ENCODE peak calls at places on chromosomes 7 and 10, in seven cellular contexts. One of them, this sample, is unnamed.

GRCh38 chr10:71797533-71798307 is 24.4 kb upstream of the VSIR start:
- DNase-seq in fibroblast of villous mesenchyme: no peak
- DNase-seq in epithelial cell of proximal tubule: no peak
- DNase-seq in left lung: no peak
- DNase-seq in SK-N-SH: no peak
- DNase-seq in foreskin fibroblast: no peak
- DNase-seq in SJSA1: no peak
- DNase-seq in this sample: no peak

GRCh38 chr7:17710312-17710711 is 230.0 kb downstream of the SNX13 start:
- DNase-seq in fibroblast of villous mesenchyme: no peak
- DNase-seq in epithelial cell of proximal tubule: no peak
- DNase-seq in left lung: no peak
- DNase-seq in SK-N-SH: no peak
- DNase-seq in foreskin fibroblast: no peak
- DNase-seq in SJSA1: no peak
- DNase-seq in this sample: no peak

GRCh38 chr7:131238260-131238940 is 89.3 kb upstream of the MKLN1 start:
- DNase-seq in fibroblast of villous mesenchyme: peak
- DNase-seq in epithelial cell of proximal tubule: peak
- DNase-seq in left lung: no peak
- DNase-seq in SK-N-SH: no peak
- DNase-seq in foreskin fibroblast: peak
- DNase-seq in SJSA1: peak
- DNase-seq in this sample: peak

GRCh38 chr7:99739699-99740572 is 4.9 kb upstream of the CYP3A7 start:
- DNase-seq in fibroblast of villous mesenchyme: no peak
- DNase-seq in epithelial cell of proximal tubule: no peak
- DNase-seq in left lung: no peak
- DNase-seq in SK-N-SH: no peak
- DNase-seq in foreskin fibroblast: no peak
- DNase-seq in SJSA1: no peak
- DNase-seq in this sample: no peak

GRCh38 chr10:122877264-122877663 is 2.1 kb downstream of the FAM24B start:
- DNase-seq in fibroblast of villous mesenchyme: no peak
- DNase-seq in epithelial cell of proximal tubule: no peak
- DNase-seq in left lung: no peak
- DNase-seq in SK-N-SH: no peak
- DNase-seq in foreskin fibroblast: no peak
- DNase-seq in SJSA1: no peak
- DNase-seq in this sample: no peak

GRCh38 chr10:20005638-20006037 is 189.4 kb downstream of the PLXDC2 start:
- DNase-seq in fibroblast of villous mesenchyme: no peak
- DNase-seq in epithelial cell of proximal tubule: no peak
- DNase-seq in left lung: no peak
- DNase-seq in SK-N-SH: no peak
- DNase-seq in foreskin fibroblast: no peak
- DNase-seq in SJSA1: no peak
- DNase-seq in this sample: no peak

GRCh38 chr10:70495691-70496261 is 17.2 kb downstream of the PALD1 start:
- DNase-seq in fibroblast of villous mesenchyme: no peak
- DNase-seq in epithelial cell of proximal tubule: no peak
- DNase-seq in left lung: no peak
- DNase-seq in SK-N-SH: no peak
- DNase-seq in foreskin fibroblast: no peak
- DNase-seq in SJSA1: no peak
- DNase-seq in this sample: no peak

GRCh38 chr10:35378547-35379210 is 42.4 kb downstream of the CCNY start:
- DNase-seq in fibroblast of villous mesenchyme: no peak
- DNase-seq in epithelial cell of proximal tubule: no peak
- DNase-seq in left lung: no peak
- DNase-seq in SK-N-SH: no peak
- DNase-seq in foreskin fibroblast: no peak
- DNase-seq in SJSA1: no peak
- DNase-seq in this sample: peak

GRCh38 chr7:157097569-157097968 is 41.2 kb upstream of the UBE3C start:
- DNase-seq in fibroblast of villous mesenchyme: no peak
- DNase-seq in epithelial cell of proximal tubule: no peak
- DNase-seq in left lung: no peak
- DNase-seq in SK-N-SH: no peak
- DNase-seq in foreskin fibroblast: no peak
- DNase-seq in SJSA1: no peak
- DNase-seq in this sample: no peak

GRCh38 chr10:116947838-116948529 is 57.0 kb downstream of the SHTN1 start:
- DNase-seq in fibroblast of villous mesenchyme: peak
- DNase-seq in epithelial cell of proximal tubule: peak
- DNase-seq in left lung: no peak
- DNase-seq in SK-N-SH: no peak
- DNase-seq in foreskin fibroblast: peak
- DNase-seq in SJSA1: peak
- DNase-seq in this sample: peak

GRCh38 chr10:42543840-42544372 is 94.5 kb downstream of the ZNF33B start:
- DNase-seq in fibroblast of villous mesenchyme: no peak
- DNase-seq in epithelial cell of proximal tubule: no peak
- DNase-seq in left lung: no peak
- DNase-seq in SK-N-SH: no peak
- DNase-seq in foreskin fibroblast: no peak
- DNase-seq in SJSA1: no peak
- DNase-seq in this sample: no peak

GRCh38 chr10:51806079-51806835 is 106.9 kb upstream of the CSTF2T start:
- DNase-seq in fibroblast of villous mesenchyme: no peak
- DNase-seq in epithelial cell of proximal tubule: no peak
- DNase-seq in left lung: no peak
- DNase-seq in SK-N-SH: no peak
- DNase-seq in foreskin fibroblast: no peak
- DNase-seq in SJSA1: no peak
- DNase-seq in this sample: no peak

GRCh38 chr7:117283371-117283770 is 39.5 kb downstream of the WNT2 start:
- DNase-seq in fibroblast of villous mesenchyme: peak
- DNase-seq in epithelial cell of proximal tubule: peak
- DNase-seq in left lung: no peak
- DNase-seq in SK-N-SH: no peak
- DNase-seq in foreskin fibroblast: peak
- DNase-seq in SJSA1: peak
- DNase-seq in this sample: peak

GRCh38 chr10:11165591-11166543 is 148.2 kb downstream of the CELF2 start:
- DNase-seq in fibroblast of villous mesenchyme: no peak
- DNase-seq in epithelial cell of proximal tubule: no peak
- DNase-seq in left lung: peak
- DNase-seq in SK-N-SH: peak
- DNase-seq in foreskin fibroblast: no peak
- DNase-seq in SJSA1: no peak
- DNase-seq in this sample: peak

GRCh38 chr7:30750574-30751256 is 1.2 kb upstream of the INMT start:
- DNase-seq in fibroblast of villous mesenchyme: peak
- DNase-seq in epithelial cell of proximal tubule: no peak
- DNase-seq in left lung: no peak
- DNase-seq in SK-N-SH: no peak
- DNase-seq in foreskin fibroblast: peak
- DNase-seq in SJSA1: peak
- DNase-seq in this sample: peak

GRCh38 chr7:85974176-85974575 is 669.5 kb upstream of the GRM3 start:
- DNase-seq in fibroblast of villous mesenchyme: no peak
- DNase-seq in epithelial cell of proximal tubule: no peak
- DNase-seq in left lung: no peak
- DNase-seq in SK-N-SH: no peak
- DNase-seq in foreskin fibroblast: no peak
- DNase-seq in SJSA1: no peak
- DNase-seq in this sample: no peak

GRCh38 chr10:130037169-130037661 is 73.1 kb upstream of the EBF3 start:
- DNase-seq in fibroblast of villous mesenchyme: no peak
- DNase-seq in epithelial cell of proximal tubule: no peak
- DNase-seq in left lung: peak
- DNase-seq in SK-N-SH: no peak
- DNase-seq in foreskin fibroblast: no peak
- DNase-seq in SJSA1: no peak
- DNase-seq in this sample: no peak

GRCh38 chr10:122468923-122469781 is 7.8 kb downstream of the HTRA1 start:
- DNase-seq in fibroblast of villous mesenchyme: peak
- DNase-seq in epithelial cell of proximal tubule: peak
- DNase-seq in left lung: no peak
- DNase-seq in SK-N-SH: no peak
- DNase-seq in foreskin fibroblast: peak
- DNase-seq in SJSA1: peak
- DNase-seq in this sample: peak

GRCh38 chr7:81267508-81267907 is 348.7 kb upstream of the SEMA3C start:
- DNase-seq in fibroblast of villous mesenchyme: no peak
- DNase-seq in epithelial cell of proximal tubule: no peak
- DNase-seq in left lung: no peak
- DNase-seq in SK-N-SH: no peak
- DNase-seq in foreskin fibroblast: no peak
- DNase-seq in SJSA1: no peak
- DNase-seq in this sample: peak

GRCh38 chr7:66099551-66100407 is 14.9 kb upstream of the CRCP start:
- DNase-seq in fibroblast of villous mesenchyme: peak
- DNase-seq in epithelial cell of proximal tubule: peak
- DNase-seq in left lung: no peak
- DNase-seq in SK-N-SH: no peak
- DNase-seq in foreskin fibroblast: peak
- DNase-seq in SJSA1: peak
- DNase-seq in this sample: peak

GRCh38 chr7:80095545-80095944 is 39.1 kb upstream of the GNAI1 start:
- DNase-seq in fibroblast of villous mesenchyme: peak
- DNase-seq in epithelial cell of proximal tubule: no peak
- DNase-seq in left lung: no peak
- DNase-seq in SK-N-SH: peak
- DNase-seq in foreskin fibroblast: no peak
- DNase-seq in SJSA1: no peak
- DNase-seq in this sample: peak

GRCh38 chr7:89738549-89738948 is 415.7 kb upstream of the STEAP1 start:
- DNase-seq in fibroblast of villous mesenchyme: no peak
- DNase-seq in epithelial cell of proximal tubule: no peak
- DNase-seq in left lung: no peak
- DNase-seq in SK-N-SH: no peak
- DNase-seq in foreskin fibroblast: no peak
- DNase-seq in SJSA1: no peak
- DNase-seq in this sample: no peak

GRCh38 chr7:43273939-43274719 is 161.7 kb downstream of the HECW1 start:
- DNase-seq in fibroblast of villous mesenchyme: no peak
- DNase-seq in epithelial cell of proximal tubule: no peak
- DNase-seq in left lung: no peak
- DNase-seq in SK-N-SH: no peak
- DNase-seq in foreskin fibroblast: no peak
- DNase-seq in SJSA1: no peak
- DNase-seq in this sample: no peak

DNA sequence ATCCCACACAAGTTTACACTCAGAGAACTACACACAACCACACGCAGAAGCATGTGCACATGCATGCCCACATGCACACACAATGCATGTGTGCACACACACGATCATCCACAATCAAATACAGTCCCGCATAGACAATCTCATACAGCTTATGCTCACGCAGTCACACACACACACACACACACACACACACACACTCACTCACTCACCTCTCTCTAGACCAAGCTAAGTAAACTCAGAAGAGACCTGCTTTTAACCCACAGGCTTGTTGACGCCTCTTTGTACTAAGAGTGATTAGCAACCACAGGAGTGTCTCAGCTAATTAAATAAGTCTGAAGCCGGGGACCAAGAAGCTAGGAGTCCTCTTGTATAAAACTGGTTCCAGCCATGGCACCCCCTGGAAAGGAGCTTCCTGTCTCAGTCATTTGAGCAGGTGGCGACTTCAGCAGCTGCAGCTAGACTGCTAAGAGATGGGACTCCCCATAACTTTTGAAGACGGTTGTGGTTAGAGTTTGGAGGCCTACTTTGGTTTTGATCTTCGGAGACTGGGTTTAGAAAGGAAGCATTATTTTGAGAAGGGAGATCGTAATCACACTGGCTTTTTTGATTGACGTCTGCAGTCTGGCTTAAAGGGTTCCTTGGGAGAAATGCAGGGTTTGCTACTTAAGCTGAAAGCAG is 82.3 kb upstream of the ADRB1 start:
- DNase-seq in fibroblast of villous mesenchyme: no peak
- DNase-seq in epithelial cell of proximal tubule: no peak
- DNase-seq in left lung: no peak
- DNase-seq in SK-N-SH: no peak
- DNase-seq in foreskin fibroblast: no peak
- DNase-seq in SJSA1: no peak
- DNase-seq in this sample: no peak
- H3K4me3 ChIP-seq in fibroblast of villous mesenchyme: no peak
- H3K4me3 ChIP-seq in epithelial cell of proximal tubule: no peak
- H3K4me3 ChIP-seq in left lung: no peak
- H3K4me3 ChIP-seq in SK-N-SH: no peak
- H3K4me3 ChIP-seq in foreskin fibroblast: no peak
- H3K4me3 ChIP-seq in SJSA1: no peak
- H3K4me3 ChIP-seq in this sample: no peak

DNA sequence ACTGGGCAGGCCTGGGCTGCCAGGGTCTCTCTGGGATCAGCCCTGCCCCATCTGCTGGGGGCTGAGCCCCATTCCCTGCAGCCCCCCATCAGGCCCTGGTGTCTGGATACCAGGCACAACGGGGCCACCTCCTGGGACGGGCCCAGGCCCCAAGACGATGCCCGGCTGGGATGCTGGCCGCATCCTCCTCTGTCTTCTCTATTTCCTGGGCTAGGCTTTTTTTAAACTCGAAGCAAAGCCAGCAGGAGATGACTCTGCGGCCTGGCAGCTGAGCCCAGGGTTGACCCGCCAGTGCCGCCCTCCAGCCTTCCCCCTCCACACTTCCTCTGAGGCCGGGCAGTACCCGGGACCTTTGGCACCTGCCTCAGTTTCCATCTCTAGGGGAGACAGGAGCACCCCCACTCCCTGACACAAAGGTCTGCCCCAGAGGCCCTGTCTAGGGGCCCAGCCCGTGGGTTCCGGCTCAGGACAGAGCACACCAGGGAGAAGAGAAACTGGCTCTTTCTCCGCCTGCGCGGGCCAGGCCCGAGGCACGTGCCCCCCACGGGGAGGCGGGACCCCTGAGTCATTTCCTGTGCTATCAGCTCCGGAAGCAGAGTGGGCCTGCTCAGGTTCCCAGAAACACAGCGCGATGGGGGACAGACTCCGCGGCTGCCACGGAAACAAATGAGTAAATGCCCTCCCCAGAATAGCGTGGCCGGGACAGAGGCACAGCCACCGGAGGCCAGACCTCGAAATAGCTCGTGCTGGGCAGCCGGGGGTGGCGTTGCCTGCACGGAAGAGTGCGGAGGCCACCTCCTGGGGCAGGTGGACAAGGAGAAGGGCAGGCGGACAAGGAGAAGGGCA is 84.6 kb upstream of the PDGFA start:
- DNase-seq in fibroblast of villous mesenchyme: peak
- DNase-seq in epithelial cell of proximal tubule: no peak
- DNase-seq in left lung: peak
- DNase-seq in SK-N-SH: no peak
- DNase-seq in foreskin fibroblast: peak
- DNase-seq in SJSA1: peak
- DNase-seq in this sample: peak
- H3K4me3 ChIP-seq in fibroblast of villous mesenchyme: no peak
- H3K4me3 ChIP-seq in epithelial cell of proximal tubule: no peak
- H3K4me3 ChIP-seq in left lung: no peak
- H3K4me3 ChIP-seq in SK-N-SH: no peak
- H3K4me3 ChIP-seq in foreskin fibroblast: no peak
- H3K4me3 ChIP-seq in SJSA1: no peak
- H3K4me3 ChIP-seq in this sample: no peak

GRCh38 chr7:92695308-92696261 is 105.4 kb upstream of the FAM133B start:
- DNase-seq in fibroblast of villous mesenchyme: peak
- DNase-seq in epithelial cell of proximal tubule: peak
- DNase-seq in left lung: no peak
- DNase-seq in SK-N-SH: no peak
- DNase-seq in foreskin fibroblast: peak
- DNase-seq in SJSA1: peak
- DNase-seq in this sample: peak
- H3K4me3 ChIP-seq in fibroblast of villous mesenchyme: peak
- H3K4me3 ChIP-seq in epithelial cell of proximal tubule: peak
- H3K4me3 ChIP-seq in left lung: peak
- H3K4me3 ChIP-seq in SK-N-SH: peak
- H3K4me3 ChIP-seq in foreskin fibroblast: peak
- H3K4me3 ChIP-seq in SJSA1: peak
- H3K4me3 ChIP-seq in this sample: peak

GRCh38 chr10:79241629-79241989 is 105.7 kb upstream of the PPIF start:
- DNase-seq in fibroblast of villous mesenchyme: no peak
- DNase-seq in epithelial cell of proximal tubule: no peak
- DNase-seq in left lung: peak
- DNase-seq in SK-N-SH: no peak
- DNase-seq in foreskin fibroblast: no peak
- DNase-seq in SJSA1: no peak
- DNase-seq in this sample: no peak
- H3K4me3 ChIP-seq in fibroblast of villous mesenchyme: peak
- H3K4me3 ChIP-seq in epithelial cell of proximal tubule: no peak
- H3K4me3 ChIP-seq in left lung: no peak
- H3K4me3 ChIP-seq in SK-N-SH: peak
- H3K4me3 ChIP-seq in foreskin fibroblast: no peak
- H3K4me3 ChIP-seq in SJSA1: no peak
- H3K4me3 ChIP-seq in this sample: no peak